ENCODE peak calls at places on chromosomes 3 and 15, in nine cellular contexts. Z is nephron progenitor cell; D is cerebellum; M is HFFc6; L is central memory CD4-positive, alpha-beta T cell; F is progenitor cell of endocrine pancreas; Y is NCI-H345; V is germinal center; H is stimulated activated CD8-positive, alpha-beta memory T cell treated with anti-CD3 and anti-CD28 coated beads, Interleukin-15, amount 100 ng/mL, for 4 hours. J is an unnamed sample.

GRCh38 chr15:82538961-82539689 is 1.1 kb downstream of the RPS17 start:
- DNase-seq in F (no peak), Z (peak), D (no peak), L (no peak), Y (no peak), H (no peak), V (no peak), M (no peak), J (no peak)

GRCh38 chr3:9422712-9423424 is 25.5 kb downstream of the SETD5 start:
- DNase-seq in M (peak), Y (peak), L (peak), D (peak), Z (no peak), V (no peak), H (no peak), F (no peak), J (peak)

GRCh38 chr15:39188314-39188713 is 392.6 kb upstream of the THBS1 start:
- DNase-seq in Z (no peak), D (no peak), L (no peak), V (no peak), H (no peak), M (peak), F (no peak), Y (no peak), J (no peak)

GRCh38 chr3:109081746-109082510 is 36.0 kb downstream of the MORC1 start:
- DNase-seq in Y (no peak), M (peak), F (peak), Z (peak), H (no peak), L (peak), V (peak), D (no peak), J (no peak)

GRCh38 chr3:57007513-57008415 is 52.7 kb upstream of the SPATA12 start:
- DNase-seq in H (no peak), Z (no peak), V (no peak), L (no peak), D (no peak), Y (no peak), F (no peak), M (peak), J (no peak)

GRCh38 chr15:25862469-25863066 is 559 bp downstream of the ATP10A start:
- DNase-seq in Z (peak), F (no peak), M (no peak), Y (no peak), L (peak), H (peak), D (no peak), V (no peak), J (no peak)

GRCh38 chr3:159839561-159840379 is 148.9 kb upstream of the IL12A start:
- DNase-seq in H (no peak), L (no peak), D (peak), M (no peak), F (peak), V (peak), Y (no peak), Z (peak), J (no peak)

GRCh38 chr3:150958694-150959093 is 13.8 kb downstream of the CLRN1 start:
- DNase-seq in Y (no peak), L (no peak), H (no peak), V (no peak), F (no peak), Z (peak), M (no peak), D (no peak), J (no peak)

GRCh38 chr15:71607383-71607782 is 203.0 kb upstream of the NR2E3 start:
- DNase-seq in Y (no peak), M (no peak), D (no peak), V (no peak), Z (no peak), H (no peak), F (no peak), L (no peak), J (no peak)

GRCh38 chr15:59313703-59314332 is 58.9 kb downstream of the MYO1E start:
- DNase-seq in V (no peak), H (no peak), Y (peak), M (no peak), F (no peak), D (no peak), L (no peak), Z (no peak), J (no peak)

GRCh38 chr15:98614681-98615080 is 33.7 kb upstream of the IGF1R start:
- DNase-seq in D (no peak), F (no peak), L (no peak), M (no peak), H (no peak), Z (no peak), Y (no peak), V (no peak), J (no peak)

GRCh38 chr3:192229866-192230265 is 497.5 kb downstream of the FGF12 start:
- DNase-seq in D (no peak), Y (no peak), M (no peak), F (no peak), H (no peak), V (no peak), Z (no peak), L (no peak), J (no peak)

GRCh38 chr15:29756358-29757267 is 65.7 kb downstream of the TJP1 start:
- DNase-seq in M (no peak), L (no peak), Y (no peak), H (no peak), V (no peak), Z (no peak), D (no peak), F (no peak), J (no peak)

GRCh38 chr3:126121074-126121473 is 37.1 kb upstream of the SLC41A3 start:
- DNase-seq in Y (no peak), L (no peak), V (no peak), M (no peak), F (no peak), Z (no peak), H (no peak), D (no peak), J (no peak)

GRCh38 chr15:25057574-25057973 is 102.8 kb downstream of the SNRPN start:
- DNase-seq in M (no peak), V (no peak), Y (no peak), F (no peak), Z (no peak), D (no peak), H (no peak), L (no peak), J (no peak)

GRCh38 chr3:87848003-87848402 is 210.8 kb downstream of the CGGBP1 start:
- DNase-seq in M (no peak), L (no peak), D (no peak), Z (no peak), Y (no peak), H (no peak), V (no peak), F (no peak), J (no peak)

GRCh38 chr15:77456746-77457618 is 36.3 kb downstream of the HMG20A start:
- DNase-seq in L (no peak), Z (no peak), D (no peak), M (no peak), F (no peak), V (no peak), Y (no peak), H (no peak), J (no peak)

GRCh38 chr3:150786791-150787190 is 23.8 kb upstream of the SIAH2 start:
- DNase-seq in M (no peak), D (no peak), Y (no peak), L (no peak), F (no peak), Z (no peak), H (no peak), V (no peak), J (no peak)

GRCh38 chr3:26721047-26721446 is 98.5 kb downstream of the LRRC3B start:
- DNase-seq in F (no peak), Y (no peak), D (no peak), H (no peak), V (no peak), Z (no peak), M (no peak), L (no peak), J (no peak)

GRCh38 chr15:60509470-60509869 is 30.5 kb upstream of the ICE2 start:
- DNase-seq in M (no peak), H (no peak), Z (no peak), Y (no peak), L (no peak), F (no peak), D (no peak), V (no peak), J (no peak)

GRCh38 chr3:21544076-21544462 is 206.9 kb downstream of the ZNF385D start:
- DNase-seq in V (no peak), H (no peak), L (no peak), D (no peak), Y (no peak), M (no peak), F (no peak), Z (no peak), J (no peak)

GRCh38 chr3:143507735-143508580 is 340.3 kb downstream of the SLC9A9 start:
- DNase-seq in F (no peak), V (no peak), L (no peak), M (peak), Z (no peak), H (no peak), Y (no peak), D (no peak), J (no peak)

GRCh38 chr15:95826831-95827230 is 503.7 kb upstream of the NR2F2 start:
- DNase-seq in V (no peak), Y (peak), D (no peak), F (no peak), Z (no peak), H (no peak), L (no peak), M (peak), J (no peak)

GRCh38 chr3:105436687-105437086 is 70.0 kb downstream of the ALCAM start:
- DNase-seq in V (no peak), Y (no peak), H (no peak), D (no peak), L (no peak), M (no peak), Z (no peak), F (no peak), J (no peak)

GRCh38 chr3:107794664-107795443 is 272.1 kb downstream of the BBX start:
- DNase-seq in Y (no peak), D (no peak), Z (no peak), M (peak), L (no peak), H (no peak), V (no peak), F (no peak), J (no peak)

GRCh38 chr3:54889731-54890130 is 38.1 kb downstream of the LRTM1 start:
- DNase-seq in F (no peak), L (no peak), Y (no peak), H (no peak), M (no peak), Z (no peak), V (no peak), D (no peak), J (no peak)

GRCh38 chr3:22969276-22969675 is 233.9 kb upstream of the UBE2E2 start:
- DNase-seq in F (no peak), M (no peak), L (no peak), V (no peak), D (no peak), Z (no peak), H (no peak), Y (no peak), J (no peak)

GRCh38 chr3:149019581-149019980 is 28.2 kb downstream of the GYG1 start:
- DNase-seq in L (no peak), V (no peak), H (no peak), Y (no peak), F (no peak), Z (no peak), D (peak), M (no peak), J (no peak)

GRCh38 chr3:148955544-148956346 is 35.6 kb upstream of the GYG1 start:
- DNase-seq in V (no peak), Y (peak), D (peak), F (no peak), Z (peak), M (peak), H (no peak), L (no peak), J (no peak)

GRCh38 chr15:77546050-77546501 is 86.6 kb downstream of the LINGO1 start:
- DNase-seq in V (no peak), Y (no peak), L (no peak), F (no peak), M (peak), Z (no peak), D (no peak), H (no peak), J (no peak)

GRCh38 chr3:12981631-12982265 is 91.5 kb downstream of the IQSEC1 start:
- DNase-seq in Y (no peak), V (no peak), H (no peak), L (no peak), F (no peak), D (no peak), M (no peak), Z (no peak), J (no peak)

GRCh38 chr15:71344316-71344715 is 229.0 kb downstream of the THSD4 start:
- DNase-seq in H (no peak), M (no peak), F (no peak), L (no peak), Y (peak), V (no peak), Z (no peak), D (no peak), J (no peak)

GRCh38 chr3:132417695-132418520 is 606 bp downstream of the DNAJC13 start:
- DNase-seq in Y (peak), V (peak), H (no peak), M (peak), D (peak), L (no peak), Z (no peak), F (no peak), J (peak)

GRCh38 chr3:178198329-178198728 is 337.9 kb upstream of the KCNMB2 start:
- DNase-seq in D (no peak), V (no peak), H (no peak), F (no peak), Z (no peak), L (no peak), M (peak), Y (no peak), J (no peak)